ENCODE peak calls at places on chromosomes 5 and 9, in six cellular contexts. X is cardiac muscle cell, T is thyroid gland, Q is A549, E is kidney epithelial cell, O is BE2C. P is an unnamed sample.

GRCh38 chr9:33159760-33160127 is 7.4 kb downstream of the B4GALT1 start:
- DNase-seq in E (no peak), Q (no peak), X (peak), T (peak), O (peak), P (no peak)

GRCh38 chr9:69044226-69045219 is 9.0 kb downstream of the FXN start:
- DNase-seq in Q (no peak), X (peak), T (no peak), O (no peak), E (no peak), P (no peak)

GRCh38 chr5:5581080-5581479 is 158.6 kb downstream of the ICE1 start:
- DNase-seq in E (no peak), T (no peak), X (no peak), Q (no peak), O (no peak), P (no peak)

GRCh38 chr9:114110180-114110579 is 11.1 kb upstream of the KIF12 start:
- DNase-seq in Q (peak), T (no peak), O (no peak), E (peak), X (peak), P (no peak)

GRCh38 chr9:14027114-14027812 is 286.7 kb downstream of the NFIB start:
- DNase-seq in Q (no peak), T (peak), E (no peak), X (peak), O (no peak), P (no peak)

GRCh38 chr5:2752875-2753435 is 1.5 kb upstream of the IRX2 start:
- DNase-seq in T (no peak), E (no peak), Q (no peak), X (no peak), O (no peak), P (no peak)

GRCh38 chr5:154194348-154195329 is 4.1 kb downstream of the GALNT10 start:
- DNase-seq in T (peak), O (no peak), X (peak), E (no peak), Q (no peak), P (no peak)

GRCh38 chr5:150486402-150487198 is 21.3 kb upstream of the NDST1 start:
- DNase-seq in O (peak), T (peak), Q (peak), E (no peak), X (peak), P (no peak)

GRCh38 chr9:106976772-106977171 is 113.8 kb downstream of the ZNF462 start:
- DNase-seq in T (no peak), E (no peak), X (no peak), Q (no peak), O (no peak), P (no peak)

GRCh38 chr9:23120630-23121029 is 674.0 kb downstream of the DMRTA1 start:
- DNase-seq in X (no peak), E (no peak), T (peak), O (no peak), Q (no peak), P (no peak)

GRCh38 chr9:98523231-98523901 is 185.4 kb downstream of the GABBR2 start:
- DNase-seq in T (peak), X (peak), E (no peak), O (no peak), Q (no peak), P (no peak)

GRCh38 chr9:132241840-132242620 is 80.2 kb downstream of the NTNG2 start:
- DNase-seq in T (peak), X (peak), O (no peak), E (no peak), Q (no peak), P (no peak)

GRCh38 chr9:25716220-25716872 is 38.1 kb upstream of the TUSC1 start:
- DNase-seq in E (peak), X (peak), Q (peak), O (peak), T (no peak), P (peak)

GRCh38 chr9:10512144-10512543 is 100.7 kb downstream of the PTPRD start:
- DNase-seq in X (no peak), T (no peak), O (no peak), Q (no peak), E (no peak), P (no peak)

GRCh38 chr5:133071983-133072531 is 20.2 kb downstream of the HSPA4 start:
- DNase-seq in E (no peak), Q (no peak), X (no peak), O (no peak), T (no peak), P (no peak)

GRCh38 chr5:173217626-173218397 is 17.2 kb downstream of the NKX2-5 start:
- DNase-seq in T (no peak), O (no peak), Q (no peak), E (no peak), X (no peak), P (no peak)

GRCh38 chr5:154850255-154851062 is at the start of gene FAXDC2:
- DNase-seq in T (peak), O (peak), E (no peak), Q (no peak), X (peak), P (peak)

GRCh38 chr9:98410185-98410697 is 154.8 kb upstream of the TBC1D2 start:
- DNase-seq in E (no peak), X (peak), Q (no peak), O (peak), T (peak), P (peak)

GRCh38 chr5:68007446-68007845 is 208.1 kb upstream of the PIK3R1 start:
- DNase-seq in Q (no peak), E (peak), O (no peak), T (no peak), X (peak), P (no peak)

GRCh38 chr9:2356391-2356790 is 265.2 kb upstream of the VLDLR start:
- DNase-seq in O (no peak), X (peak), Q (no peak), E (peak), T (no peak), P (no peak)

GRCh38 chr5:137735531-137736284 is at the start of gene KLHL3:
- DNase-seq in O (peak), X (peak), E (peak), Q (no peak), T (peak), P (no peak)

GRCh38 chr9:89311346-89312153 is 555 bp downstream of the CKS2 start:
- DNase-seq in T (peak), X (peak), O (no peak), E (no peak), Q (no peak), P (no peak)

DNA sequence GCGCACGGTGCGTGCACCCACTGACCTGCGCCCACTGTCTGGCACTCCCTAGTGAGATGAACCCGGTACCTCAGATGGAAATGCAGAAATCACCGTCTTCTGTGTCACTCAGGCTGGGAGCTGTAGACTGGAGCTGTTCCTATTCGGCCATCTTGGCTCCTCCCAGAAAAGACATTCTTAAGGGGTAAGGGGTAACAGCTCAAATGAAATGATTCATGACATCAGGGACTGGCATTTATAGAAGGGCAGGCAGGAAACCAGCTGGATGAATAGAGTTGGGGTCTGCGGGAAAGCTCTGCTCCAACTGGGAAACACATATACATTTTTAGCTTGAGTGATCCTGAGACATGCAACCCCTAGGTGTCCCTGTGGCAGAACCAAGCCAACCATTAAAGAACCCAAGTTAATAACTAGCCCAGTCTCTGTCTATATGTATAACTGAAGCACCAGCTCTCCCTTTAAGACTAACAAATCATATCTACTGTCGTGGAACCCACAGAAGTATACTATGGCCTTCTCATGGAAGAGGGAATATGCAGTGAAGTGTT is 119.3 kb downstream of the LMNB1 start:
- DNase-seq in O (no peak), X (no peak), E (no peak), Q (no peak), T (no peak), P (no peak)
- H3K4me3 ChIP-seq in O (no peak), X (no peak), E (no peak), Q (no peak), T (no peak), P (no peak)

GRCh38 chr5:107853696-107854095 is 183.0 kb upstream of the EFNA5 start:
- DNase-seq in Q (no peak), X (no peak), E (no peak), O (no peak), T (no peak), P (no peak)

GRCh38 chr5:107853031-107853430 is 182.3 kb upstream of the EFNA5 start:
- DNase-seq in O (no peak), E (no peak), X (no peak), T (no peak), Q (no peak), P (no peak)

GRCh38 chr5:107857785-107858184 is 187.0 kb upstream of the EFNA5 start:
- DNase-seq in O (no peak), X (no peak), T (no peak), Q (no peak), E (no peak), P (no peak)

GRCh38 chr5:107858324-107858723 is 187.6 kb upstream of the EFNA5 start:
- DNase-seq in E (no peak), O (no peak), Q (no peak), T (no peak), X (no peak), P (no peak)

GRCh38 chr5:107855171-107855570 is 184.4 kb upstream of the EFNA5 start:
- DNase-seq in X (no peak), T (no peak), Q (no peak), E (no peak), O (no peak), P (no peak)
- TF ChIP-seq CTCF in X (no peak), T (no peak), Q (no peak), E (no peak), O (peak), P (no peak)

GRCh38 chr9:96219615-96220257 is 82.2 kb downstream of the HSD17B3 start:
- DNase-seq in Q (peak), O (no peak), T (peak), X (peak), E (no peak), P (no peak)
- H3K4me3 ChIP-seq in Q (no peak), O (no peak), T (no peak), X (no peak), E (peak), P (no peak)

GRCh38 chr9:4333231-4333740 is 33.4 kb upstream of the GLIS3 start:
- DNase-seq in E (no peak), X (peak), O (no peak), Q (no peak), T (no peak), P (no peak)

GRCh38 chr9:4324513-4324912 is 24.6 kb upstream of the GLIS3 start:
- DNase-seq in T (no peak), Q (no peak), O (no peak), E (no peak), X (peak), P (peak)

GRCh38 chr9:4325113-4325512 is 25.2 kb upstream of the GLIS3 start:
- DNase-seq in Q (no peak), E (no peak), O (no peak), X (no peak), T (no peak), P (no peak)

GRCh38 chr9:4328723-4329122 is 28.9 kb upstream of the GLIS3 start:
- DNase-seq in E (no peak), X (no peak), O (no peak), T (peak), Q (no peak), P (peak)

GRCh38 chr9:4327504-4328191 is 27.8 kb upstream of the GLIS3 start:
- DNase-seq in E (no peak), Q (no peak), O (no peak), X (peak), T (no peak), P (no peak)
- TF ChIP-seq CTCF in E (peak), Q (no peak), O (no peak), X (no peak), T (no peak), P (peak)

DNA sequence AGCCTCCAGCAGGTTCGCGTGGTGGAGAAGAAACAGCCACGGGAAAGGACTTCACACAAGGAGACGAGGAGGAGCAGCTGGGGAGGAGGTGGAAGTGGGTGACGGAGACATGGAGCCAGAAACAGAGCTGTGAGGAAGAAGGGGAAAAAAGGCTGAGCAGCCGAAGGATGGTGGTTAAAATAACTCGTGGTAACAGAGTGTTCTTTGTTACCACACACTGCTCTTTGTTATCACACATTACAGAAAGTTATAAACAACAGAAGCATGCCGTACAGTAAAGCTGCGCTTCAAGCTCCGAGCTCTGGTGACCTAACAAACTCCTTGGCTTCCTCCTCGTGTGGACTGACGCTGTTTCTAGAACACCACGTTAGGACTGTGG is 215.4 kb downstream of the GLIS3 start:
- DNase-seq in T (no peak), X (peak), Q (no peak), E (no peak), O (no peak), P (no peak)
- H3K4me3 ChIP-seq in T (no peak), X (no peak), Q (no peak), E (no peak), O (no peak), P (no peak)

GRCh38 chr9:38025166-38025565 is 43.9 kb downstream of the SHB start:
- DNase-seq in E (no peak), O (no peak), T (no peak), X (no peak), Q (no peak), P (no peak)
- TF ChIP-seq CTCF in E (no peak), O (no peak), T (no peak), X (no peak), Q (no peak), P (peak)

GRCh38 chr9:122370869-122371467 is at the start of gene PTGS1:
- DNase-seq in X (peak), T (peak), O (peak), E (no peak), Q (no peak), P (no peak)
- H3K4me3 ChIP-seq in X (peak), T (no peak), O (peak), E (peak), Q (no peak), P (peak)

DNA sequence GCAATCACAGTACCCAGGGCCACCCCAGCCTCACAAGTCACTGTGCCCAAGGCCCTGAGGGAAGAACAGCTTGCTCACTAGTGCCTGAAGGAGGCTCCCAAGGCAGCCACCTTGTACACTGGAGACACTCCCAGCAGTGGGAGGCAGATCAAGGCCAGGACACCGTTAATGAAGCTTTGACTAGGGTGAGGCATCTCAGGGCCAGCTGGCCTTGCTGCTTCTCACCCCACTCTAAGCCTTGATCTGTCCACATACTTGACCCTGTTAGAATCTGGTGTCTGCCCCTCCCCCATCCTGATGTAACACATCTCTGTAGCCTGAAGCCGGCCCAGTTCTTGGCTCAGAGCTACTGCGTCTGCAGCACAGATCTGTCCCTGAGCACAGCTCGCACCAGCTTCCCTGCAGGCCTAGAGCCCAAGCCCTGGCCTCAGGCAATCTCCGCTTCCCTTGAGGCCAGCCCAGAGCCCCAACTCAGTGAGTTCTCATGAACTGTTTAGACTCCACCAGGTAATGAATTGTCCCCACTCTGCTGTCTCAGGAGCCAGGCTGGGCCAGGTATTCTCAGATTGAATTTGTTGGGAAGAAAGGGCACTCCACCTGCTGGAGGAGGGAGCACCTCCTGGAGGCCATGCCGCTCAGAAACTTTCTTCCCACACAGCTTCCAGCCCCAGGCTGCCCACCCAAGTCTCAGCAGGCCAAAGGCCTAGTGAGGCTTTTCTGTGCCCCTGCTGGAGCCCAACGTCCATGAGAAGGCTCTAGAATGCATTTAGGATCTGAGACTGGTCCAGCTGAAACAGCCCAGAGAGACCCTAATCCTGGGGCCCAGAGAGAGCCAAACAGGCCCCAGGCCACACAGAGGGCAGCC is 13.4 kb upstream of the JADE2 start:
- DNase-seq in X (peak), O (peak), Q (no peak), T (peak), E (no peak), P (no peak)
- TF ChIP-seq CTCF in X (peak), O (peak), Q (peak), T (peak), E (peak), P (peak)